ENCODE peak calls at places on chromosomes 11 and 22, in six cellular contexts. J is NT2/D1, U is fibroblast of lung, Y is lower lobe of right lung, C is esophagus muscularis mucosa, Q is IMR-90. E is an unnamed sample. For H3K4me1, the result is how much of the 10 kb centered on the place peaks cover.

GRCh38 chr11:1162153-1162497 is 4.4 kb downstream of the MUC5AC start:
- DNase-seq in J (no peak), C (no peak), Q (no peak), Y (no peak), U (no peak), E (no peak)

GRCh38 chr11:43748095-43748494 is 67.6 kb downstream of the HSD17B12 start:
- DNase-seq in Q (no peak), J (no peak), U (no peak), C (no peak), Y (no peak), E (no peak)

GRCh38 chr11:133082851-133083488 is 449.3 kb downstream of the OPCML start:
- DNase-seq in Y (peak), C (no peak), U (peak), Q (peak), J (no peak), E (peak)

GRCh38 chr11:67367836-67368227 is 5.6 kb downstream of the CLCF1 start:
- DNase-seq in C (no peak), Q (no peak), Y (no peak), U (no peak), J (no peak), E (no peak)

GRCh38 chr11:132520199-132520598 is 1012.1 kb downstream of the OPCML start:
- DNase-seq in Y (no peak), U (peak), Q (peak), C (no peak), J (no peak), E (no peak)

GRCh38 chr11:352456-353180 is 16.7 kb upstream of the B4GALNT4 start:
- DNase-seq in Y (no peak), U (no peak), Q (no peak), C (no peak), J (no peak), E (no peak)

GRCh38 chr11:70206977-70207376 is 3.9 kb downstream of the FADD start:
- DNase-seq in Q (no peak), J (no peak), C (no peak), Y (no peak), U (no peak), E (no peak)

GRCh38 chr11:133198326-133198725 is 334.0 kb downstream of the OPCML start:
- DNase-seq in C (peak), U (no peak), Q (no peak), J (no peak), Y (no peak), E (no peak)

GRCh38 chr11:26191193-26191592 is 140.7 kb upstream of the ANO3 start:
- DNase-seq in U (no peak), J (no peak), Q (no peak), Y (no peak), C (no peak), E (no peak)
- H3K4me1 ChIP-seq in U (under half), J (under half), Q (under half), Y (under half), C (under half), E (under half)

GRCh38 chr11:117020873-117021564 is 77.2 kb downstream of the SIK3 start:
- DNase-seq in Q (no peak), Y (no peak), C (no peak), J (no peak), U (no peak), E (no peak)
- H3K4me1 ChIP-seq in Q (under half), Y (under half), C (half or more), J (under half), U (under half), E (under half)

GRCh38 chr11:26951849-26952515 is 41.9 kb upstream of the FIBIN start:
- DNase-seq in Q (no peak), U (peak), J (no peak), Y (no peak), C (no peak), E (no peak)

GRCh38 chr11:26948881-26949280 is 45.0 kb upstream of the FIBIN start:
- DNase-seq in Q (peak), Y (no peak), U (peak), C (no peak), J (no peak), E (no peak)

GRCh38 chr11:26947904-26948639 is 45.8 kb upstream of the FIBIN start:
- DNase-seq in Q (peak), C (no peak), U (peak), J (no peak), Y (no peak), E (no peak)

GRCh38 chr11:26950260-26950719 is 43.6 kb upstream of the FIBIN start:
- DNase-seq in U (peak), J (no peak), C (no peak), Q (peak), Y (peak), E (peak)

GRCh38 chr11:26949846-26950245 is 44.1 kb upstream of the FIBIN start:
- DNase-seq in C (no peak), J (no peak), U (peak), Y (no peak), Q (peak), E (no peak)
- H3K4me1 ChIP-seq in C (under half), J (under half), U (under half), Y (under half), Q (under half), E (under half)

GRCh38 chr22:37212174-37212906 is at the start of gene SSTR3:
- DNase-seq in C (no peak), U (peak), Y (peak), J (no peak), Q (no peak), E (peak)
- H3K4me1 ChIP-seq in C (under half), U (under half), Y (under half), J (under half), Q (under half), E (under half)

DNA sequence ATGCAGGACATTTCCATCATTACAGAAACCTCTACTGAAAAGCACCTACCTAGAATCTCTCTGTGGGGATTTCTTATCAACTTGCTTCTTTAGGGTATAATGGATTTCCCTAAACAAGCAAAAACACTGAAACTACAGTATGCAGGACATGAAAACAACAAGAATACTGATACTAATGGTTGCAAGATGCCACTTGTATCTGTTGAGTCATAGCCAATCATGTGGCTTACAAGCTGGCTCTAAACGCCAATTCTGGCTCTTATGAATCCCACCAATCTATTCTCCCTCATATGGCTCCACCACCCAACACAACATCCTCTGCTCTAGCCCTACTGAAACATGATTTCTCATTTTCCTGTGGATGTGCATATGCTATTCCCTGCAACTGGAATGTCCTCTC is 22.6 kb downstream of the TENM4 start:
- DNase-seq in U (no peak), C (no peak), J (no peak), Y (no peak), Q (no peak), E (no peak)
- H3K4me1 ChIP-seq in U (under half), C (under half), J (under half), Y (under half), Q (under half), E (under half)

DNA sequence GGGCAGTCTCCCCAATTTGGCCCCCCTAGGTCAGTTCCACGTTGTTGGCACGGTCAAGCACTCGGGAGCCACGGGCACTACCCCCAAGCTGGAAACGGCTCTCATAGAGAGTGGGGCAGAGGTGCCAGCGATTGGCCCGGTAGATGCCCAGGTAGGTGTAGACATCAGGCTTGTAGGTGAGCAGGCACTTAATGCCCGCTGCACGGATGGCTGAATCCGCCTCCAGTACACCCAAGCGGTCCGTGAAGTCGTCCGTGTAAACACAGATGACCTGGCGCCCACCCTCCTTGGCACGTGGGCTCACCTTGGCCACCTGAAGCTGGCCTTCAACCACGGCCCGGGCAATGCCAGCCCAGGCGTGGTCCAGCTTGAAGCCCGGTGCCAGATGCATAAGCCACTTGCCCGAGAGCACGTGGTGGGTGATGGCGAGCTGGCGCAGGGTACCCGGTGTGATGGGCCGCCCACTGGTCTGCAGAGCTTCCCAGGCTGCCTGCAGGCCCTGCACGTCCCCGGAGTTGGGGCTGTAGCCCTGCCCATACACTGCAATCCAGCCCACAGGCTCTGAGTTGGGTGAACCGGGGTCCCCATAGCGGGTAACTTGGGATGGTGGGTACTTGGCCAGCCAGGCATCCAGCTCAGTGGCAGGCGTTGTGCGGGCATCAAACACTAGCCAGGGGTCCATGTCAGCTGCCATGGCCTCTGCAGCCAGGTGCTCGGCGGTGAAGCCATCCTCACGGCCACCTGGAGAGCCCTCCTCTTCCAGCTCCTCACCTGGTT is 1.2 kb downstream of the C11orf68 start:
- DNase-seq in Y (no peak), Q (no peak), C (no peak), U (no peak), J (no peak), E (peak)
- H3K4me1 ChIP-seq in Y (half or more), Q (under half), C (half or more), U (under half), J (under half), E (under half)

GRCh38 chr22:22913989-22914388 is 26.4 kb downstream of the IGLL5 start:
- DNase-seq in U (no peak), Y (peak), J (no peak), Q (no peak), C (no peak), E (no peak)

GRCh38 chr22:22914726-22915669 is 27.4 kb downstream of the IGLL5 start:
- DNase-seq in J (no peak), Y (peak), U (no peak), C (no peak), Q (no peak), E (no peak)

GRCh38 chr22:22916215-22916951 is 28.8 kb downstream of the IGLL5 start:
- DNase-seq in Q (no peak), C (no peak), U (no peak), Y (no peak), J (no peak), E (no peak)

GRCh38 chr22:22916952-22917290 is 29.3 kb downstream of the IGLL5 start:
- DNase-seq in C (no peak), Y (no peak), Q (no peak), U (no peak), J (no peak), E (no peak)

GRCh38 chr22:22915670-22916035 is 28.0 kb downstream of the IGLL5 start:
- DNase-seq in C (no peak), Y (peak), U (no peak), J (no peak), Q (no peak), E (no peak)
- H3K4me1 ChIP-seq in C (under half), Y (under half), U (under half), J (under half), Q (under half), E (under half)

DNA sequence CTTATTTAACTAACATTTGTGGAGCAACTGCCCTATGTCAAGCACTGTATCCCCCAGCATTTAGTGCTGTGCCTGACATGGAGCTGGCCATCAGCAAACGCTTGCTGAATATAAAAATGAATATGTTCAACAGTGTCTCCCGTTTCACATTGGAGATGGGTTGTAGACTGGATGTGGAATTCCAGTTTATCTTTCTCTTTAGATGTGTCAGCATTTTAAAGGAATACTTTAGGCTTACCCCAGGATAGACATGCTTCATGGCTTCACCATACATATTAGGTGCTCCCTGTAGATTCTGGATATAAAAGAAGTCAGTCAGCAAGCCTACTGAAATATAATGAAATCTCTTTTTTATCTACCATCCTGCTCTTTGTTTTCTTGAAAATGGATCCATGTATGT is 21.3 kb upstream of the TPH1 start:
- DNase-seq in Q (no peak), U (no peak), J (no peak), C (no peak), Y (no peak), E (no peak)
- H3K4me1 ChIP-seq in Q (under half), U (under half), J (under half), C (under half), Y (under half), E (under half)

E was measured in pancreas.